ENCODE peak calls at places on chromosomes 7 and 10, in five cellular contexts. One of them, this sample, is unnamed.

GRCh38 chr10:131790021-131790420 is 110.8 kb upstream of the PPP2R2D start:
- DNase-seq in chondrocyte: no peak
- DNase-seq in stimulated activated CD4-positive, alpha-beta T cell treated with anti-CD3 and anti-CD28 coated beads, Interleukin-4, amount 100 ng/mL, for 1 hour: no peak
- DNase-seq in GM12865: peak; percentile 17
- DNase-seq in stimulated activated naive CD8-positive, alpha-beta T cell treated with anti-CD3 and anti-CD28 coated beads, Interleukin-15, Interleukin-2, amounts not matched to agents 100 U/mL and 50 U/mL, for 24 hours: peak; percentile 25
- DNase-seq in this sample: peak; percentile 14

GRCh38 chr10:97355571-97355975 is 21.0 kb upstream of the FRAT2 start:
- DNase-seq in stimulated activated naive CD8-positive, alpha-beta T cell treated with anti-CD3 and anti-CD28 coated beads, Interleukin-15, Interleukin-2, amounts not matched to agents 100 U/mL and 50 U/mL, for 24 hours: no peak
- DNase-seq in GM12865: no peak
- DNase-seq in chondrocyte: no peak
- DNase-seq in stimulated activated CD4-positive, alpha-beta T cell treated with anti-CD3 and anti-CD28 coated beads, Interleukin-4, amount 100 ng/mL, for 1 hour: no peak
- DNase-seq in this sample: peak; percentile 13

GRCh38 chr10:23461557-23461956 is 22.7 kb downstream of the OTUD1 start:
- DNase-seq in chondrocyte: no peak
- DNase-seq in stimulated activated naive CD8-positive, alpha-beta T cell treated with anti-CD3 and anti-CD28 coated beads, Interleukin-15, Interleukin-2, amounts not matched to agents 100 U/mL and 50 U/mL, for 24 hours: no peak
- DNase-seq in stimulated activated CD4-positive, alpha-beta T cell treated with anti-CD3 and anti-CD28 coated beads, Interleukin-4, amount 100 ng/mL, for 1 hour: no peak
- DNase-seq in GM12865: no peak
- DNase-seq in this sample: no peak

GRCh38 chr7:48108959-48109847 is 20.1 kb downstream of the UPP1 start:
- DNase-seq in stimulated activated CD4-positive, alpha-beta T cell treated with anti-CD3 and anti-CD28 coated beads, Interleukin-4, amount 100 ng/mL, for 1 hour: no peak
- DNase-seq in chondrocyte: no peak
- DNase-seq in GM12865: no peak
- DNase-seq in stimulated activated naive CD8-positive, alpha-beta T cell treated with anti-CD3 and anti-CD28 coated beads, Interleukin-15, Interleukin-2, amounts not matched to agents 100 U/mL and 50 U/mL, for 24 hours: no peak
- DNase-seq in this sample: no peak

GRCh38 chr10:77392236-77392721 is 245.3 kb downstream of the KCNMA1 start:
- DNase-seq in GM12865: no peak
- DNase-seq in stimulated activated CD4-positive, alpha-beta T cell treated with anti-CD3 and anti-CD28 coated beads, Interleukin-4, amount 100 ng/mL, for 1 hour: no peak
- DNase-seq in stimulated activated naive CD8-positive, alpha-beta T cell treated with anti-CD3 and anti-CD28 coated beads, Interleukin-15, Interleukin-2, amounts not matched to agents 100 U/mL and 50 U/mL, for 24 hours: no peak
- DNase-seq in chondrocyte: no peak
- DNase-seq in this sample: no peak

GRCh38 chr10:1737222-1738061 is at the start of gene ADARB2:
- DNase-seq in chondrocyte: no peak
- DNase-seq in stimulated activated CD4-positive, alpha-beta T cell treated with anti-CD3 and anti-CD28 coated beads, Interleukin-4, amount 100 ng/mL, for 1 hour: peak; percentile 17
- DNase-seq in stimulated activated naive CD8-positive, alpha-beta T cell treated with anti-CD3 and anti-CD28 coated beads, Interleukin-15, Interleukin-2, amounts not matched to agents 100 U/mL and 50 U/mL, for 24 hours: peak; percentile 24
- DNase-seq in GM12865: peak; percentile 89
- DNase-seq in this sample: no peak

GRCh38 chr7:8005279-8005678 is 36.7 kb downstream of the GLCCI1 start:
- DNase-seq in stimulated activated naive CD8-positive, alpha-beta T cell treated with anti-CD3 and anti-CD28 coated beads, Interleukin-15, Interleukin-2, amounts not matched to agents 100 U/mL and 50 U/mL, for 24 hours: no peak
- DNase-seq in stimulated activated CD4-positive, alpha-beta T cell treated with anti-CD3 and anti-CD28 coated beads, Interleukin-4, amount 100 ng/mL, for 1 hour: no peak
- DNase-seq in chondrocyte: no peak
- DNase-seq in GM12865: no peak
- DNase-seq in this sample: no peak

GRCh38 chr7:101162551-101163280 is 2.7 kb downstream of the VGF start:
- DNase-seq in GM12865: peak; percentile 79
- DNase-seq in stimulated activated naive CD8-positive, alpha-beta T cell treated with anti-CD3 and anti-CD28 coated beads, Interleukin-15, Interleukin-2, amounts not matched to agents 100 U/mL and 50 U/mL, for 24 hours: peak; percentile 35
- DNase-seq in chondrocyte: no peak
- DNase-seq in stimulated activated CD4-positive, alpha-beta T cell treated with anti-CD3 and anti-CD28 coated beads, Interleukin-4, amount 100 ng/mL, for 1 hour: no peak
- DNase-seq in this sample: peak; percentile 61

GRCh38 chr10:95373660-95374059 is 82.9 kb upstream of the PDLIM1 start:
- DNase-seq in stimulated activated CD4-positive, alpha-beta T cell treated with anti-CD3 and anti-CD28 coated beads, Interleukin-4, amount 100 ng/mL, for 1 hour: no peak
- DNase-seq in chondrocyte: no peak
- DNase-seq in stimulated activated naive CD8-positive, alpha-beta T cell treated with anti-CD3 and anti-CD28 coated beads, Interleukin-15, Interleukin-2, amounts not matched to agents 100 U/mL and 50 U/mL, for 24 hours: no peak
- DNase-seq in GM12865: no peak
- DNase-seq in this sample: no peak

GRCh38 chr10:49594594-49594993 is 15.5 kb upstream of the SLC18A3 start:
- DNase-seq in stimulated activated CD4-positive, alpha-beta T cell treated with anti-CD3 and anti-CD28 coated beads, Interleukin-4, amount 100 ng/mL, for 1 hour: no peak
- DNase-seq in stimulated activated naive CD8-positive, alpha-beta T cell treated with anti-CD3 and anti-CD28 coated beads, Interleukin-15, Interleukin-2, amounts not matched to agents 100 U/mL and 50 U/mL, for 24 hours: peak; percentile 38
- DNase-seq in chondrocyte: no peak
- DNase-seq in GM12865: peak; percentile 40
- DNase-seq in this sample: no peak

GRCh38 chr7:1899951-1900762 is 230.1 kb downstream of the ELFN1 start:
- DNase-seq in GM12865: no peak
- DNase-seq in stimulated activated naive CD8-positive, alpha-beta T cell treated with anti-CD3 and anti-CD28 coated beads, Interleukin-15, Interleukin-2, amounts not matched to agents 100 U/mL and 50 U/mL, for 24 hours: no peak
- DNase-seq in chondrocyte: peak; percentile 65
- DNase-seq in stimulated activated CD4-positive, alpha-beta T cell treated with anti-CD3 and anti-CD28 coated beads, Interleukin-4, amount 100 ng/mL, for 1 hour: no peak
- DNase-seq in this sample: no peak

GRCh38 chr10:46052057-46052790 is 6.2 kb upstream of the MSMB start:
- DNase-seq in chondrocyte: no peak
- DNase-seq in stimulated activated CD4-positive, alpha-beta T cell treated with anti-CD3 and anti-CD28 coated beads, Interleukin-4, amount 100 ng/mL, for 1 hour: no peak
- DNase-seq in GM12865: no peak
- DNase-seq in stimulated activated naive CD8-positive, alpha-beta T cell treated with anti-CD3 and anti-CD28 coated beads, Interleukin-15, Interleukin-2, amounts not matched to agents 100 U/mL and 50 U/mL, for 24 hours: no peak
- DNase-seq in this sample: no peak

GRCh38 chr7:25820432-25821040 is 331.5 kb upstream of the NFE2L3 start:
- DNase-seq in GM12865: peak; percentile 28
- DNase-seq in chondrocyte: no peak
- DNase-seq in stimulated activated CD4-positive, alpha-beta T cell treated with anti-CD3 and anti-CD28 coated beads, Interleukin-4, amount 100 ng/mL, for 1 hour: no peak
- DNase-seq in stimulated activated naive CD8-positive, alpha-beta T cell treated with anti-CD3 and anti-CD28 coated beads, Interleukin-15, Interleukin-2, amounts not matched to agents 100 U/mL and 50 U/mL, for 24 hours: no peak
- DNase-seq in this sample: no peak

GRCh38 chr7:134766779-134767566 is 12.5 kb upstream of the CALD1 start:
- DNase-seq in stimulated activated naive CD8-positive, alpha-beta T cell treated with anti-CD3 and anti-CD28 coated beads, Interleukin-15, Interleukin-2, amounts not matched to agents 100 U/mL and 50 U/mL, for 24 hours: no peak
- DNase-seq in chondrocyte: no peak
- DNase-seq in stimulated activated CD4-positive, alpha-beta T cell treated with anti-CD3 and anti-CD28 coated beads, Interleukin-4, amount 100 ng/mL, for 1 hour: no peak
- DNase-seq in GM12865: peak; percentile 81
- DNase-seq in this sample: no peak

GRCh38 chr10:73850863-73851461 is 23.4 kb downstream of the CAMK2G start:
- DNase-seq in chondrocyte: peak; percentile 73
- DNase-seq in stimulated activated CD4-positive, alpha-beta T cell treated with anti-CD3 and anti-CD28 coated beads, Interleukin-4, amount 100 ng/mL, for 1 hour: no peak
- DNase-seq in stimulated activated naive CD8-positive, alpha-beta T cell treated with anti-CD3 and anti-CD28 coated beads, Interleukin-15, Interleukin-2, amounts not matched to agents 100 U/mL and 50 U/mL, for 24 hours: no peak
- DNase-seq in GM12865: no peak
- DNase-seq in this sample: no peak

GRCh38 chr10:9508616-9509015 is 1454.1 kb downstream of the GATA3 start:
- DNase-seq in stimulated activated naive CD8-positive, alpha-beta T cell treated with anti-CD3 and anti-CD28 coated beads, Interleukin-15, Interleukin-2, amounts not matched to agents 100 U/mL and 50 U/mL, for 24 hours: no peak
- DNase-seq in stimulated activated CD4-positive, alpha-beta T cell treated with anti-CD3 and anti-CD28 coated beads, Interleukin-4, amount 100 ng/mL, for 1 hour: no peak
- DNase-seq in chondrocyte: no peak
- DNase-seq in GM12865: no peak
- DNase-seq in this sample: no peak

GRCh38 chr10:116722736-116723427 is 19.5 kb downstream of the HSPA12A start:
- DNase-seq in stimulated activated naive CD8-positive, alpha-beta T cell treated with anti-CD3 and anti-CD28 coated beads, Interleukin-15, Interleukin-2, amounts not matched to agents 100 U/mL and 50 U/mL, for 24 hours: no peak
- DNase-seq in chondrocyte: peak; percentile 62
- DNase-seq in GM12865: no peak
- DNase-seq in stimulated activated CD4-positive, alpha-beta T cell treated with anti-CD3 and anti-CD28 coated beads, Interleukin-4, amount 100 ng/mL, for 1 hour: no peak
- DNase-seq in this sample: no peak

GRCh38 chr7:120052884-120053382 is 220.0 kb upstream of the KCND2 start:
- DNase-seq in chondrocyte: no peak
- DNase-seq in stimulated activated naive CD8-positive, alpha-beta T cell treated with anti-CD3 and anti-CD28 coated beads, Interleukin-15, Interleukin-2, amounts not matched to agents 100 U/mL and 50 U/mL, for 24 hours: no peak
- DNase-seq in GM12865: no peak
- DNase-seq in stimulated activated CD4-positive, alpha-beta T cell treated with anti-CD3 and anti-CD28 coated beads, Interleukin-4, amount 100 ng/mL, for 1 hour: no peak
- DNase-seq in this sample: peak; percentile 87

GRCh38 chr7:28749673-28750072 is 208.5 kb downstream of the TRIL start:
- DNase-seq in GM12865: no peak
- DNase-seq in chondrocyte: no peak
- DNase-seq in stimulated activated CD4-positive, alpha-beta T cell treated with anti-CD3 and anti-CD28 coated beads, Interleukin-4, amount 100 ng/mL, for 1 hour: no peak
- DNase-seq in stimulated activated naive CD8-positive, alpha-beta T cell treated with anti-CD3 and anti-CD28 coated beads, Interleukin-15, Interleukin-2, amounts not matched to agents 100 U/mL and 50 U/mL, for 24 hours: no peak
- DNase-seq in this sample: no peak

GRCh38 chr7:90246184-90246583 is 1.2 kb downstream of the CFAP69 start:
- DNase-seq in GM12865: no peak
- DNase-seq in chondrocyte: no peak
- DNase-seq in stimulated activated CD4-positive, alpha-beta T cell treated with anti-CD3 and anti-CD28 coated beads, Interleukin-4, amount 100 ng/mL, for 1 hour: no peak
- DNase-seq in stimulated activated naive CD8-positive, alpha-beta T cell treated with anti-CD3 and anti-CD28 coated beads, Interleukin-15, Interleukin-2, amounts not matched to agents 100 U/mL and 50 U/mL, for 24 hours: no peak
- DNase-seq in this sample: no peak

GRCh38 chr7:44208085-44208484 is 7.3 kb downstream of the YKT6 start:
- DNase-seq in GM12865: no peak
- DNase-seq in stimulated activated naive CD8-positive, alpha-beta T cell treated with anti-CD3 and anti-CD28 coated beads, Interleukin-15, Interleukin-2, amounts not matched to agents 100 U/mL and 50 U/mL, for 24 hours: no peak
- DNase-seq in stimulated activated CD4-positive, alpha-beta T cell treated with anti-CD3 and anti-CD28 coated beads, Interleukin-4, amount 100 ng/mL, for 1 hour: no peak
- DNase-seq in chondrocyte: peak; percentile 12
- DNase-seq in this sample: no peak

GRCh38 chr7:142300689-142301088 is 42.8 kb upstream of the PRSS58 start:
- DNase-seq in chondrocyte: no peak
- DNase-seq in stimulated activated CD4-positive, alpha-beta T cell treated with anti-CD3 and anti-CD28 coated beads, Interleukin-4, amount 100 ng/mL, for 1 hour: peak; percentile 30
- DNase-seq in GM12865: peak; percentile 16
- DNase-seq in stimulated activated naive CD8-positive, alpha-beta T cell treated with anti-CD3 and anti-CD28 coated beads, Interleukin-15, Interleukin-2, amounts not matched to agents 100 U/mL and 50 U/mL, for 24 hours: peak; percentile 40
- DNase-seq in this sample: no peak

GRCh38 chr10:60042959-60043358 is 136.6 kb upstream of the CCDC6 start:
- DNase-seq in stimulated activated CD4-positive, alpha-beta T cell treated with anti-CD3 and anti-CD28 coated beads, Interleukin-4, amount 100 ng/mL, for 1 hour: no peak
- DNase-seq in stimulated activated naive CD8-positive, alpha-beta T cell treated with anti-CD3 and anti-CD28 coated beads, Interleukin-15, Interleukin-2, amounts not matched to agents 100 U/mL and 50 U/mL, for 24 hours: no peak
- DNase-seq in GM12865: no peak
- DNase-seq in chondrocyte: no peak
- DNase-seq in this sample: peak; percentile 16

GRCh38 chr7:110988890-110989501 is 101.9 kb upstream of the LRRN3 start:
- DNase-seq in stimulated activated naive CD8-positive, alpha-beta T cell treated with anti-CD3 and anti-CD28 coated beads, Interleukin-15, Interleukin-2, amounts not matched to agents 100 U/mL and 50 U/mL, for 24 hours: no peak
- DNase-seq in GM12865: no peak
- DNase-seq in chondrocyte: no peak
- DNase-seq in stimulated activated CD4-positive, alpha-beta T cell treated with anti-CD3 and anti-CD28 coated beads, Interleukin-4, amount 100 ng/mL, for 1 hour: no peak
- DNase-seq in this sample: no peak

This sample was measured in MV-4-11.